ENCODE peak calls at places on chromosomes 4 and X, in four cellular contexts. One of them, this sample, is unnamed.

GRCh38 chr4:116358633-116359222 is 726.6 kb downstream of the TRAM1L1 start:
- DNase-seq in upper lobe of left lung: peak; percentile 62
- DNase-seq in H9: peak; percentile 90
- DNase-seq in astrocyte of the spinal cord: peak; percentile 83
- DNase-seq in this sample: peak; percentile 59

GRCh38 chr4:176971576-176972105 is 178.9 kb upstream of the VEGFC start:
- DNase-seq in astrocyte of the spinal cord: peak; percentile 55
- DNase-seq in H9: no peak
- DNase-seq in upper lobe of left lung: no peak
- DNase-seq in this sample: no peak

GRCh38 chrX:11010476-11010875 is 100.7 kb upstream of the HCCS start:
- DNase-seq in upper lobe of left lung: no peak
- DNase-seq in astrocyte of the spinal cord: no peak
- DNase-seq in H9: no peak
- DNase-seq in this sample: no peak

GRCh38 chr4:102625232-102625930 is 124.2 kb downstream of the NFKB1 start:
- DNase-seq in H9: peak; percentile 64
- DNase-seq in upper lobe of left lung: peak; percentile 45
- DNase-seq in astrocyte of the spinal cord: peak; percentile 25
- DNase-seq in this sample: no peak

GRCh38 chrX:29662759-29663503 is 552.4 kb upstream of the MAGEB2 start:
- DNase-seq in upper lobe of left lung: no peak
- DNase-seq in H9: no peak
- DNase-seq in astrocyte of the spinal cord: peak; percentile 94
- DNase-seq in this sample: no peak

GRCh38 chr4:169439244-169439643 is 168.5 kb upstream of the SH3RF1 start:
- DNase-seq in H9: no peak
- DNase-seq in upper lobe of left lung: no peak
- DNase-seq in astrocyte of the spinal cord: peak; percentile 64
- DNase-seq in this sample: no peak

GRCh38 chr4:74555231-74555630 is 110.3 kb downstream of the AREG start:
- DNase-seq in upper lobe of left lung: no peak
- DNase-seq in astrocyte of the spinal cord: peak; percentile 83
- DNase-seq in H9: no peak
- DNase-seq in this sample: no peak

GRCh38 chr4:90842960-90843359 is 715.8 kb downstream of the CCSER1 start:
- DNase-seq in upper lobe of left lung: no peak
- DNase-seq in H9: no peak
- DNase-seq in astrocyte of the spinal cord: no peak
- DNase-seq in this sample: no peak

GRCh38 chrX:69493193-69493592 is 10.9 kb upstream of the NALF2 start:
- DNase-seq in astrocyte of the spinal cord: no peak
- DNase-seq in upper lobe of left lung: no peak
- DNase-seq in H9: peak; percentile 61
- DNase-seq in this sample: peak; percentile 30

GRCh38 chrX:111282141-111282540 is 11.9 kb upstream of the CAPN6 start:
- DNase-seq in H9: no peak
- DNase-seq in astrocyte of the spinal cord: no peak
- DNase-seq in upper lobe of left lung: no peak
- DNase-seq in this sample: no peak

GRCh38 chr4:84708406-84709135 is 125.6 kb downstream of the CDS1 start:
- DNase-seq in upper lobe of left lung: no peak
- DNase-seq in H9: no peak
- DNase-seq in astrocyte of the spinal cord: peak; percentile 37
- DNase-seq in this sample: no peak

GRCh38 chr4:108166441-108167315 is 2.1 kb downstream of the LEF1 start:
- DNase-seq in H9: peak; percentile 85
- DNase-seq in astrocyte of the spinal cord: peak; percentile 39
- DNase-seq in upper lobe of left lung: no peak
- DNase-seq in this sample: no peak

GRCh38 chr4:119048446-119048845 is 87.2 kb upstream of the MYOZ2 start:
- DNase-seq in astrocyte of the spinal cord: no peak
- DNase-seq in upper lobe of left lung: no peak
- DNase-seq in H9: no peak
- DNase-seq in this sample: no peak

GRCh38 chrX:87517571-87518141 is at the start of gene KLHL4:
- DNase-seq in astrocyte of the spinal cord: peak; percentile 96
- DNase-seq in upper lobe of left lung: no peak
- DNase-seq in H9: peak; percentile 76
- DNase-seq in this sample: peak; percentile 18

GRCh38 chr4:71828450-71828849 is 44.6 kb upstream of the GC start:
- DNase-seq in H9: no peak
- DNase-seq in astrocyte of the spinal cord: no peak
- DNase-seq in upper lobe of left lung: no peak
- DNase-seq in this sample: no peak

GRCh38 chrX:108914791-108915190 is 178.4 kb upstream of the IRS4 start:
- DNase-seq in upper lobe of left lung: no peak
- DNase-seq in astrocyte of the spinal cord: no peak
- DNase-seq in H9: no peak
- DNase-seq in this sample: no peak

GRCh38 chrX:42107495-42108139 is 184.3 kb upstream of the CASK start:
- DNase-seq in H9: no peak
- DNase-seq in astrocyte of the spinal cord: no peak
- DNase-seq in upper lobe of left lung: no peak
- DNase-seq in this sample: no peak

GRCh38 chr4:151771664-151772063 is 10.9 kb upstream of the GATB start:
- DNase-seq in upper lobe of left lung: no peak
- DNase-seq in H9: no peak
- DNase-seq in astrocyte of the spinal cord: no peak
- DNase-seq in this sample: no peak

GRCh38 chr4:99166544-99166943 is 22.4 kb upstream of the ADH4 start:
- DNase-seq in H9: no peak
- DNase-seq in astrocyte of the spinal cord: no peak
- DNase-seq in upper lobe of left lung: no peak
- DNase-seq in this sample: no peak

GRCh38 chrX:48487362-48487785 is 11.4 kb downstream of the FTSJ1 start:
- DNase-seq in upper lobe of left lung: no peak
- DNase-seq in H9: no peak
- DNase-seq in astrocyte of the spinal cord: peak; percentile 94
- DNase-seq in this sample: no peak

GRCh38 chr4:146182450-146182849 is 6.9 kb downstream of the LSM6 start:
- DNase-seq in upper lobe of left lung: no peak
- DNase-seq in H9: no peak
- DNase-seq in astrocyte of the spinal cord: no peak
- DNase-seq in this sample: no peak

GRCh38 chr4:82217986-82218715 is 155.6 kb downstream of the HNRNPD start:
- DNase-seq in astrocyte of the spinal cord: no peak
- DNase-seq in H9: no peak
- DNase-seq in upper lobe of left lung: no peak
- DNase-seq in this sample: no peak

GRCh38 chr4:173014113-173014558 is 154.5 kb upstream of the GALNT7 start:
- DNase-seq in upper lobe of left lung: no peak
- DNase-seq in H9: peak; percentile 86
- DNase-seq in astrocyte of the spinal cord: peak; percentile 89
- DNase-seq in this sample: no peak

GRCh38 chrX:150517303-150517896 is 51.0 kb upstream of the MTM1 start:
- DNase-seq in upper lobe of left lung: no peak
- DNase-seq in astrocyte of the spinal cord: no peak
- DNase-seq in H9: no peak
- DNase-seq in this sample: no peak

GRCh38 chr4:101801957-101802356 is 11.4 kb downstream of the BANK1 start:
- DNase-seq in astrocyte of the spinal cord: no peak
- DNase-seq in H9: no peak
- DNase-seq in upper lobe of left lung: no peak
- DNase-seq in this sample: no peak

GRCh38 chr4:158490629-158491028 is 31.1 kb upstream of the RXFP1 start:
- DNase-seq in upper lobe of left lung: no peak
- DNase-seq in H9: no peak
- DNase-seq in astrocyte of the spinal cord: no peak
- DNase-seq in this sample: no peak

GRCh38 chrX:132375941-132376340 is 112.9 kb downstream of the MBNL3 start:
- DNase-seq in upper lobe of left lung: no peak
- DNase-seq in astrocyte of the spinal cord: no peak
- DNase-seq in H9: no peak
- DNase-seq in this sample: no peak

GRCh38 chr4:39166670-39167069 is 15.7 kb upstream of the WDR19 start:
- DNase-seq in H9: no peak
- DNase-seq in upper lobe of left lung: no peak
- DNase-seq in astrocyte of the spinal cord: no peak
- DNase-seq in this sample: no peak

GRCh38 chrX:960821-961220 is 251.6 kb downstream of the CRLF2 start:
- DNase-seq in H9: no peak
- DNase-seq in upper lobe of left lung: no peak
- DNase-seq in astrocyte of the spinal cord: no peak
- DNase-seq in this sample: no peak

GRCh38 chr4:106172846-106173245 is 143.2 kb downstream of the TBCK start:
- DNase-seq in astrocyte of the spinal cord: no peak
- DNase-seq in H9: no peak
- DNase-seq in upper lobe of left lung: no peak
- DNase-seq in this sample: no peak

GRCh38 chr4:78168029-78168428 is 110.9 kb downstream of the FRAS1 start:
- DNase-seq in upper lobe of left lung: no peak
- DNase-seq in astrocyte of the spinal cord: no peak
- DNase-seq in H9: no peak
- DNase-seq in this sample: no peak

GRCh38 chr4:78169728-78170127 is 112.6 kb downstream of the FRAS1 start:
- DNase-seq in astrocyte of the spinal cord: no peak
- DNase-seq in H9: no peak
- DNase-seq in upper lobe of left lung: no peak
- DNase-seq in this sample: no peak

GRCh38 chr4:78167510-78167909 is 110.4 kb downstream of the FRAS1 start:
- DNase-seq in upper lobe of left lung: no peak
- DNase-seq in astrocyte of the spinal cord: no peak
- DNase-seq in H9: no peak
- DNase-seq in this sample: no peak

GRCh38 chr4:78174931-78175330 is 117.8 kb downstream of the FRAS1 start:
- DNase-seq in H9: peak; percentile 38
- DNase-seq in upper lobe of left lung: no peak
- DNase-seq in astrocyte of the spinal cord: no peak
- DNase-seq in this sample: no peak

GRCh38 chr4:78171482-78171881 is 114.4 kb downstream of the FRAS1 start:
- DNase-seq in H9: peak; percentile 59
- DNase-seq in upper lobe of left lung: no peak
- DNase-seq in astrocyte of the spinal cord: no peak
- DNase-seq in this sample: no peak
- TF ChIP-seq CTCF in H9: peak; percentile 58
- TF ChIP-seq CTCF in upper lobe of left lung: no peak
- TF ChIP-seq CTCF in astrocyte of the spinal cord: no peak
- TF ChIP-seq CTCF in this sample: no peak

GRCh38 chr4:25797136-25797535 is 65.7 kb downstream of the SEL1L3 start:
- DNase-seq in upper lobe of left lung: no peak
- DNase-seq in astrocyte of the spinal cord: no peak
- DNase-seq in H9: peak; percentile 26
- DNase-seq in this sample: no peak

GRCh38 chr4:25792200-25792791 is 70.5 kb downstream of the SEL1L3 start:
- DNase-seq in H9: peak; percentile 68
- DNase-seq in upper lobe of left lung: peak; percentile 61
- DNase-seq in astrocyte of the spinal cord: no peak
- DNase-seq in this sample: no peak

GRCh38 chr4:25792843-25793242 is 69.9 kb downstream of the SEL1L3 start:
- DNase-seq in astrocyte of the spinal cord: no peak
- DNase-seq in H9: no peak
- DNase-seq in upper lobe of left lung: no peak
- DNase-seq in this sample: no peak

GRCh38 chr4:25795091-25795490 is 67.7 kb downstream of the SEL1L3 start:
- DNase-seq in astrocyte of the spinal cord: no peak
- DNase-seq in H9: no peak
- DNase-seq in upper lobe of left lung: no peak
- DNase-seq in this sample: no peak

DNA sequence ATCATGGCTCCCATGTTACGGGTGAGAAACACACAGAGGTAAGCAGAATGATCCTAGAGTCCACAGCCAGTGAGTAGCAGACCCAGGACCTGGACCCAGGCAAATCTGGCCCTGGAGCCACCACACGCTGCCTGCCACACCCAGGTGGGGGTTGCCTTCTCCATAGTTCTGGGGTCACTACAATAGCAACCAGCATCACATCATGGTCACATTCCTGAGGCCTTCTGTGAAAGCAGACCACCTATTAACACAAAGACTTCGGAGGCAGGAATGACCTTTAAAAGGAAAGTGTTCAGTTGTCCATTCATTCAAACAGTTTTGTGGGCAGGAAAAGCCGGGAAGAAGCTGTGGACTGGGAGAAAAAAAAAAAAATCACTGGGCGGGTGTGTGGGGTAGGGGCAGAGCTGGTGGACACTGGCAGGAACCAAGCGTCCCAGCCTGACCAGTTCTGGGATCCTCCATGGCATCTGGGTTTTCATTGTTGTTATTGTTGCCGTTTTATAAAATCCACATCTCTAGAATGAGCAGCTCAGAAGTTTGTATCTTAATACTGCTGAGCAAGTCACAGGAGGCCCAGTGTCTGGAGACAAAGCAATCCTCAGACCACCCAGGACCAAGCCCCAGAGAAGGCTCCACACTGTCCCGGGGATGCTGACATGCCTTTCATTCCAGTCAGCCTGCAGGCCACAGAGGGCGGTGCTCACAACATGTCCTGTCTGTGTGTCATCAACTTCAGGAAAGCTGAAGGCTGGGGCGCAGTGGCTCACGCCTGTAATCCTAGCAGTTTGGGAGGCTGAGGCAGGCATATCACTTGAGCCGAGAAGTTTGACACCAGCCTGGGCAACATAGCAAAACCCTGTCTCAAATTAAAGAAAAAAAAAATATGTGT is 67.0 kb downstream of the SEL1L3 start:
- DNase-seq in H9: peak; percentile 73
- DNase-seq in upper lobe of left lung: no peak
- DNase-seq in astrocyte of the spinal cord: peak; percentile 77
- DNase-seq in this sample: no peak
- TF ChIP-seq CTCF in H9: peak; percentile 21
- TF ChIP-seq CTCF in upper lobe of left lung: no peak
- TF ChIP-seq CTCF in astrocyte of the spinal cord: peak; percentile 5
- TF ChIP-seq CTCF in this sample: no peak

DNA sequence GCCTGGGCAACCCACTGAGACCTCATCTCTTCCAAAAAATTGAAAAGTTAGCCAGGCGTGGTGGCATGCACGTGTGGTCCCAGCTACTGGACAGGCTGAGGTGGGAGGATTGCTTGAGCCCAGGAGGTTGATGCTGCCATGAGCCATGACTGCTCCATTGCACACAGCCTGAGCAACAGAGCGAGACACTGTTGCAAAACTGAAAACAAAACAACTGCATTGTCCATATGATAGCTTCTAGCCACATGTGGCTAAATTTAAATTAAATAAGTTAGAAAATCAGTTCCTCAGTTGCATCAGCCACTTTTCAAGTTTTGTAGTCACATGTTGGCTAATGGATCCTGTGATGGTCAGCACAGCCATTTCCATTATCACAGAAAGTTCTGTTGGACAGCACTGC is 67.9 kb downstream of the GAB1 start:
- DNase-seq in upper lobe of left lung: no peak
- DNase-seq in astrocyte of the spinal cord: no peak
- DNase-seq in H9: no peak
- DNase-seq in this sample: no peak
- TF ChIP-seq CTCF in upper lobe of left lung: no peak
- TF ChIP-seq CTCF in astrocyte of the spinal cord: no peak
- TF ChIP-seq CTCF in H9: no peak
- TF ChIP-seq CTCF in this sample: no peak

DNA sequence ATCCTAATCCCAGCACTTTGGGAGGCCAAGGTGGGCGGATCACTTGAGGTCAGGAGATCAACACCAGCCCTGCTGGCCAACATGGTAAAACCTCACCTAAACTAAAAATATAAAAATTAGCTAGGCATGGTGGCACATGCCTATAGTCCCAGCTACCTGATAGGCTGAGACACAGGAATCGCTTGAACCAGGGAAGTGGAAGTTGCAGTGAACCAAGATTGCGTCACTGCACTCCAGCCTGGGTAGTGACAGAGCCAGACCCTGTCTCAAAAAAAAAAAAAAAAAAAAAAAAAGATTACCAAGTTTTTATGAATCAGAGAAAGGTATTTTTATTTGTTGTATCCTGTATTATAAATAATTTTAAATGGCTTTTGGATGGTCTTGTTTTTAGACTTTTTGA is 15.1 kb downstream of the TRAPPC11 start:
- DNase-seq in H9: no peak
- DNase-seq in astrocyte of the spinal cord: no peak
- DNase-seq in upper lobe of left lung: peak; percentile 23
- DNase-seq in this sample: no peak
- TF ChIP-seq CTCF in H9: no peak
- TF ChIP-seq CTCF in astrocyte of the spinal cord: no peak
- TF ChIP-seq CTCF in upper lobe of left lung: no peak
- TF ChIP-seq CTCF in this sample: no peak